ENCODE peak calls at places on chromosomes 16 and 17, in four cellular contexts. X is AG09309; J is CD8-positive, alpha-beta T cell; S is WERI-Rb-1. B is an unnamed sample.

GRCh38 chr17:58308173-58308984 is 20.2 kb downstream of the TSPOAP1 start:
- DNase-seq in J (no peak), S (peak; percentile 61), X (no peak), B (no peak)

GRCh38 chr17:6796017-6796886 is 20.2 kb downstream of the FBXO39 start:
- DNase-seq in S (no peak), J (no peak), X (no peak), B (no peak)

GRCh38 chr17:69254187-69254586 is 25.6 kb upstream of the ABCA10 start:
- DNase-seq in S (no peak), J (no peak), X (no peak), B (no peak)

GRCh38 chr17:6064855-6065254 is 5.3 kb upstream of the WSCD1 start:
- DNase-seq in J (no peak), S (peak; percentile 30), X (no peak), B (no peak)

GRCh38 chr16:84532299-84532724 is 27.9 kb upstream of the MEAK7 start:
- DNase-seq in X (peak; percentile 87), J (no peak), S (no peak), B (peak; percentile 97)

GRCh38 chr16:7839568-7839967 is 506.9 kb downstream of the RBFOX1 start:
- DNase-seq in X (no peak), J (no peak), S (no peak), B (no peak)

GRCh38 chr16:82160226-82160625 is 9.8 kb downstream of the MPHOSPH6 start:
- DNase-seq in J (no peak), S (no peak), X (no peak), B (no peak)

GRCh38 chr16:4371481-4372314 is at the start of gene VASN:
- DNase-seq in J (peak; percentile 67), X (no peak), S (no peak), B (no peak)

GRCh38 chr16:47374629-47375028 is 86.2 kb downstream of the ITFG1 start:
- DNase-seq in X (no peak), S (no peak), J (no peak), B (no peak)

GRCh38 chr17:14198575-14198974 is 38.1 kb downstream of the CDRT15 start:
- DNase-seq in J (no peak), X (no peak), S (no peak), B (no peak)

GRCh38 chr17:14198013-14198412 is 38.6 kb downstream of the CDRT15 start:
- DNase-seq in S (peak; percentile 39), X (no peak), J (no peak), B (no peak)

GRCh38 chr17:14200354-14200753 is 36.3 kb downstream of the CDRT15 start:
- DNase-seq in S (no peak), X (no peak), J (no peak), B (no peak)

GRCh38 chr17:14197582-14197981 is 39.1 kb downstream of the CDRT15 start:
- DNase-seq in X (no peak), S (no peak), J (no peak), B (no peak)

GRCh38 chr17:14196337-14196997 is 40.2 kb downstream of the CDRT15 start:
- DNase-seq in X (no peak), S (no peak), J (no peak), B (no peak)
- TF ChIP-seq CTCF in X (no peak), S (peak; percentile 32), J (peak; percentile 38), B (no peak)

DNA sequence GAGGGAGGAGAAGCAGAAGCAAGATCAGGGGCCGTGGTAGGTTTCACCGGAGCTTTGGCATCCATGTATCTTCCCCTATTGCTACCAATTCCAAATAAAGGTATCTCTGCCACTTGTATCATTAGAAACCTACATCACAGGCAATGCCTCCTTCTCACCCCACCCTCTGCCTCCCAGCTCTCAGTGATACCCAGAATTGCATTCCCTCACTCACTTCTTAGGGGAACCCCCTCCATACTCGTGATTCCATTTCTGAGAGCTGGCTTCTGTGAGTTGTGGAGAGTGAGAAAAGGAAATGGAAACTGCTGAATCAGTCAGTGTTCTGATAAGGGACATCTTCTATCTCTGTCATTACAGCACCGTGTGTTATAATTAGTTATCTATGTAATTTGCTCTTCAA is 2.3 kb upstream of the CCL3 start:
- DNase-seq in S (no peak), X (no peak), J (no peak), B (no peak)
- H3K4me3 ChIP-seq in S (no peak overlapping the region), X (no peak overlapping the region), J (no peak overlapping the region), B (no peak overlapping the region)

GRCh38 chr16:10314811-10315210 is 71.0 kb upstream of the ATF7IP2 start:
- DNase-seq in X (no peak), S (no peak), J (no peak), B (no peak)
- TF ChIP-seq CTCF in X (no peak), S (no peak), J (peak; percentile 68), B (no peak)

GRCh38 chr16:30185683-30186421 is 2.5 kb downstream of the CORO1A start:
- DNase-seq in S (no peak), J (peak; percentile 80), X (no peak), B (no peak)

GRCh38 chr16:30187556-30187865 is 4.1 kb downstream of the CORO1A start:
- DNase-seq in X (no peak), S (no peak), J (no peak), B (no peak)

GRCh38 chr16:30187971-30188561 is 4.7 kb downstream of the CORO1A start:
- DNase-seq in J (no peak), S (no peak), X (no peak), B (no peak)

GRCh38 chr16:30186444-30186781 is 3.0 kb downstream of the CORO1A start:
- DNase-seq in X (no peak), J (no peak), S (no peak), B (no peak)

GRCh38 chr16:30186782-30187555 is 3.6 kb downstream of the CORO1A start:
- DNase-seq in X (no peak), J (peak; percentile 82), S (peak; percentile 65), B (no peak)
- H3K4me3 ChIP-seq in X (no peak overlapping the region), J (peak overlapping the region; percentile 97), S (no peak overlapping the region), B (no peak overlapping the region)